ENCODE peak calls at places on chromosomes 2 and 18, in ten cellular contexts. One of them, this sample, is unnamed. For H3K27me3, the result is how much of the 10 kb centered on the place peaks cover.

GRCh38 chr18:63736856-63737255 is 34.1 kb downstream of the SERPINB11 start:
- DNase-seq in right atrium auricular region: no peak
- DNase-seq in GM23248: peak
- DNase-seq in left ventricle myocardium inferior: no peak
- DNase-seq in uterus: no peak
- DNase-seq in CD8-positive, alpha-beta T cell: no peak
- DNase-seq in testis: no peak
- DNase-seq in adrenal gland: no peak
- DNase-seq in stomach: no peak
- DNase-seq in gastrocnemius medialis: no peak
- DNase-seq in this sample: no peak

GRCh38 chr2:32356735-32357544 is at the start of gene BIRC6:
- DNase-seq in stomach: peak
- DNase-seq in adrenal gland: peak
- DNase-seq in testis: peak
- DNase-seq in CD8-positive, alpha-beta T cell: peak
- DNase-seq in uterus: peak
- DNase-seq in GM23248: peak
- DNase-seq in right atrium auricular region: peak
- DNase-seq in gastrocnemius medialis: peak
- DNase-seq in left ventricle myocardium inferior: peak
- DNase-seq in this sample: peak

GRCh38 chr18:44130365-44130942 is 550.2 kb upstream of the SETBP1 start:
- DNase-seq in GM23248: peak
- DNase-seq in uterus: no peak
- DNase-seq in testis: peak
- DNase-seq in adrenal gland: no peak
- DNase-seq in right atrium auricular region: no peak
- DNase-seq in gastrocnemius medialis: no peak
- DNase-seq in CD8-positive, alpha-beta T cell: no peak
- DNase-seq in stomach: no peak
- DNase-seq in left ventricle myocardium inferior: no peak
- DNase-seq in this sample: peak

GRCh38 chr18:74453642-74454198 is 3.4 kb downstream of the DIPK1C start:
- DNase-seq in stomach: no peak
- DNase-seq in adrenal gland: no peak
- DNase-seq in GM23248: no peak
- DNase-seq in right atrium auricular region: no peak
- DNase-seq in CD8-positive, alpha-beta T cell: no peak
- DNase-seq in left ventricle myocardium inferior: no peak
- DNase-seq in gastrocnemius medialis: no peak
- DNase-seq in testis: no peak
- DNase-seq in uterus: no peak
- DNase-seq in this sample: no peak

GRCh38 chr2:85394976-85395375 is 15.2 kb downstream of the CAPG start:
- DNase-seq in uterus: no peak
- DNase-seq in right atrium auricular region: no peak
- DNase-seq in GM23248: no peak
- DNase-seq in testis: no peak
- DNase-seq in left ventricle myocardium inferior: no peak
- DNase-seq in gastrocnemius medialis: peak
- DNase-seq in stomach: no peak
- DNase-seq in CD8-positive, alpha-beta T cell: no peak
- DNase-seq in adrenal gland: peak
- DNase-seq in this sample: no peak

GRCh38 chr18:63102941-63103744 is 216.4 kb downstream of the BCL2 start:
- DNase-seq in GM23248: no peak
- DNase-seq in stomach: no peak
- DNase-seq in uterus: no peak
- DNase-seq in left ventricle myocardium inferior: no peak
- DNase-seq in gastrocnemius medialis: no peak
- DNase-seq in CD8-positive, alpha-beta T cell: no peak
- DNase-seq in right atrium auricular region: no peak
- DNase-seq in testis: no peak
- DNase-seq in adrenal gland: no peak
- DNase-seq in this sample: peak

GRCh38 chr2:50315366-50315765 is 716.6 kb downstream of the NRXN1 start:
- DNase-seq in right atrium auricular region: no peak
- DNase-seq in gastrocnemius medialis: no peak
- DNase-seq in CD8-positive, alpha-beta T cell: no peak
- DNase-seq in left ventricle myocardium inferior: no peak
- DNase-seq in testis: no peak
- DNase-seq in stomach: no peak
- DNase-seq in GM23248: no peak
- DNase-seq in uterus: no peak
- DNase-seq in adrenal gland: no peak
- DNase-seq in this sample: no peak

GRCh38 chr18:28043631-28044030 is 133.3 kb downstream of the CDH2 start:
- DNase-seq in CD8-positive, alpha-beta T cell: no peak
- DNase-seq in adrenal gland: no peak
- DNase-seq in stomach: no peak
- DNase-seq in gastrocnemius medialis: no peak
- DNase-seq in testis: no peak
- DNase-seq in GM23248: peak
- DNase-seq in right atrium auricular region: no peak
- DNase-seq in uterus: no peak
- DNase-seq in left ventricle myocardium inferior: no peak
- DNase-seq in this sample: no peak

GRCh38 chr2:34423301-34423700 is 824.2 kb upstream of the FAM98A start:
- DNase-seq in GM23248: no peak
- DNase-seq in left ventricle myocardium inferior: no peak
- DNase-seq in right atrium auricular region: no peak
- DNase-seq in CD8-positive, alpha-beta T cell: no peak
- DNase-seq in testis: no peak
- DNase-seq in uterus: no peak
- DNase-seq in adrenal gland: no peak
- DNase-seq in stomach: no peak
- DNase-seq in gastrocnemius medialis: no peak
- DNase-seq in this sample: no peak

GRCh38 chr2:69095246-69095645 is 82.3 kb downstream of the ANTXR1 start:
- DNase-seq in right atrium auricular region: no peak
- DNase-seq in CD8-positive, alpha-beta T cell: no peak
- DNase-seq in uterus: no peak
- DNase-seq in stomach: no peak
- DNase-seq in testis: no peak
- DNase-seq in GM23248: peak
- DNase-seq in left ventricle myocardium inferior: no peak
- DNase-seq in adrenal gland: no peak
- DNase-seq in gastrocnemius medialis: no peak
- DNase-seq in this sample: no peak

GRCh38 chr2:190235101-190235500 is 84.5 kb downstream of the HIBCH start:
- DNase-seq in adrenal gland: no peak
- DNase-seq in stomach: no peak
- DNase-seq in left ventricle myocardium inferior: no peak
- DNase-seq in CD8-positive, alpha-beta T cell: no peak
- DNase-seq in gastrocnemius medialis: no peak
- DNase-seq in GM23248: peak
- DNase-seq in right atrium auricular region: no peak
- DNase-seq in uterus: no peak
- DNase-seq in testis: no peak
- DNase-seq in this sample: no peak

GRCh38 chr2:41194235-41194634 is 742.3 kb upstream of the SLC8A1 start:
- DNase-seq in right atrium auricular region: peak
- DNase-seq in gastrocnemius medialis: no peak
- DNase-seq in adrenal gland: peak
- DNase-seq in left ventricle myocardium inferior: peak
- DNase-seq in testis: peak
- DNase-seq in uterus: no peak
- DNase-seq in CD8-positive, alpha-beta T cell: no peak
- DNase-seq in GM23248: peak
- DNase-seq in stomach: peak
- DNase-seq in this sample: no peak

GRCh38 chr2:116142828-116143227 is 1671.7 kb upstream of the DDX18 start:
- DNase-seq in adrenal gland: no peak
- DNase-seq in left ventricle myocardium inferior: no peak
- DNase-seq in right atrium auricular region: no peak
- DNase-seq in gastrocnemius medialis: no peak
- DNase-seq in CD8-positive, alpha-beta T cell: no peak
- DNase-seq in uterus: no peak
- DNase-seq in testis: no peak
- DNase-seq in stomach: no peak
- DNase-seq in GM23248: no peak
- DNase-seq in this sample: peak

GRCh38 chr2:116153729-116154128 is 1660.8 kb upstream of the DDX18 start:
- DNase-seq in right atrium auricular region: no peak
- DNase-seq in testis: no peak
- DNase-seq in uterus: no peak
- DNase-seq in stomach: no peak
- DNase-seq in gastrocnemius medialis: no peak
- DNase-seq in GM23248: no peak
- DNase-seq in CD8-positive, alpha-beta T cell: no peak
- DNase-seq in adrenal gland: no peak
- DNase-seq in left ventricle myocardium inferior: no peak
- DNase-seq in this sample: no peak

GRCh38 chr2:116148361-116148760 is 1666.1 kb upstream of the DDX18 start:
- DNase-seq in uterus: no peak
- DNase-seq in adrenal gland: no peak
- DNase-seq in gastrocnemius medialis: no peak
- DNase-seq in testis: no peak
- DNase-seq in stomach: no peak
- DNase-seq in GM23248: no peak
- DNase-seq in CD8-positive, alpha-beta T cell: no peak
- DNase-seq in left ventricle myocardium inferior: no peak
- DNase-seq in right atrium auricular region: no peak
- DNase-seq in this sample: no peak
- H3K27me3 ChIP-seq in uterus: under half
- H3K27me3 ChIP-seq in adrenal gland: under half
- H3K27me3 ChIP-seq in gastrocnemius medialis: under half
- H3K27me3 ChIP-seq in testis: under half
- H3K27me3 ChIP-seq in stomach: under half
- H3K27me3 ChIP-seq in GM23248: under half
- H3K27me3 ChIP-seq in CD8-positive, alpha-beta T cell: under half
- H3K27me3 ChIP-seq in left ventricle myocardium inferior: under half
- H3K27me3 ChIP-seq in right atrium auricular region: under half
- H3K27me3 ChIP-seq in this sample: under half

GRCh38 chr2:205698556-205699282 is 16.4 kb downstream of the NRP2 start:
- DNase-seq in right atrium auricular region: no peak
- DNase-seq in testis: no peak
- DNase-seq in CD8-positive, alpha-beta T cell: no peak
- DNase-seq in uterus: no peak
- DNase-seq in stomach: no peak
- DNase-seq in left ventricle myocardium inferior: no peak
- DNase-seq in adrenal gland: no peak
- DNase-seq in GM23248: peak
- DNase-seq in gastrocnemius medialis: no peak
- DNase-seq in this sample: no peak

GRCh38 chr2:205701509-205701908 is 19.2 kb downstream of the NRP2 start:
- DNase-seq in adrenal gland: no peak
- DNase-seq in CD8-positive, alpha-beta T cell: no peak
- DNase-seq in gastrocnemius medialis: no peak
- DNase-seq in stomach: no peak
- DNase-seq in GM23248: peak
- DNase-seq in testis: no peak
- DNase-seq in left ventricle myocardium inferior: no peak
- DNase-seq in right atrium auricular region: no peak
- DNase-seq in uterus: no peak
- DNase-seq in this sample: no peak

GRCh38 chr2:205702576-205702975 is 20.3 kb downstream of the NRP2 start:
- DNase-seq in CD8-positive, alpha-beta T cell: no peak
- DNase-seq in gastrocnemius medialis: no peak
- DNase-seq in adrenal gland: no peak
- DNase-seq in testis: no peak
- DNase-seq in GM23248: no peak
- DNase-seq in left ventricle myocardium inferior: no peak
- DNase-seq in uterus: no peak
- DNase-seq in right atrium auricular region: no peak
- DNase-seq in stomach: no peak
- DNase-seq in this sample: peak

GRCh38 chr2:205699554-205700289 is 17.4 kb downstream of the NRP2 start:
- DNase-seq in stomach: no peak
- DNase-seq in right atrium auricular region: no peak
- DNase-seq in uterus: no peak
- DNase-seq in gastrocnemius medialis: no peak
- DNase-seq in GM23248: no peak
- DNase-seq in CD8-positive, alpha-beta T cell: no peak
- DNase-seq in testis: no peak
- DNase-seq in left ventricle myocardium inferior: no peak
- DNase-seq in adrenal gland: no peak
- DNase-seq in this sample: peak

GRCh38 chr2:205700331-205701132 is 18.2 kb downstream of the NRP2 start:
- DNase-seq in stomach: no peak
- DNase-seq in adrenal gland: peak
- DNase-seq in GM23248: peak
- DNase-seq in CD8-positive, alpha-beta T cell: no peak
- DNase-seq in gastrocnemius medialis: peak
- DNase-seq in right atrium auricular region: no peak
- DNase-seq in left ventricle myocardium inferior: no peak
- DNase-seq in testis: peak
- DNase-seq in uterus: no peak
- DNase-seq in this sample: peak
- H3K27ac ChIP-seq in stomach: no peak
- H3K27ac ChIP-seq in adrenal gland: peak
- H3K27ac ChIP-seq in GM23248: peak
- H3K27ac ChIP-seq in CD8-positive, alpha-beta T cell: no peak
- H3K27ac ChIP-seq in gastrocnemius medialis: no peak
- H3K27ac ChIP-seq in right atrium auricular region: peak
- H3K27ac ChIP-seq in left ventricle myocardium inferior: peak
- H3K27ac ChIP-seq in testis: no peak
- H3K27ac ChIP-seq in uterus: peak
- H3K27ac ChIP-seq in this sample: no peak

GRCh38 chr18:54905629-54906028 is 53.6 kb downstream of the CCDC68 start:
- DNase-seq in testis: no peak
- DNase-seq in gastrocnemius medialis: no peak
- DNase-seq in CD8-positive, alpha-beta T cell: no peak
- DNase-seq in adrenal gland: no peak
- DNase-seq in left ventricle myocardium inferior: no peak
- DNase-seq in right atrium auricular region: no peak
- DNase-seq in GM23248: no peak
- DNase-seq in uterus: no peak
- DNase-seq in stomach: no peak
- DNase-seq in this sample: no peak
- H3K27me3 ChIP-seq in testis: under half
- H3K27me3 ChIP-seq in gastrocnemius medialis: under half
- H3K27me3 ChIP-seq in CD8-positive, alpha-beta T cell: under half
- H3K27me3 ChIP-seq in adrenal gland: under half
- H3K27me3 ChIP-seq in left ventricle myocardium inferior: under half
- H3K27me3 ChIP-seq in right atrium auricular region: under half
- H3K27me3 ChIP-seq in GM23248: under half
- H3K27me3 ChIP-seq in uterus: under half
- H3K27me3 ChIP-seq in stomach: under half
- H3K27me3 ChIP-seq in this sample: under half

GRCh38 chr2:152466925-152467676 is 132.1 kb downstream of the FMNL2 start:
- DNase-seq in GM23248: peak
- DNase-seq in stomach: no peak
- DNase-seq in right atrium auricular region: no peak
- DNase-seq in left ventricle myocardium inferior: no peak
- DNase-seq in gastrocnemius medialis: peak
- DNase-seq in adrenal gland: peak
- DNase-seq in testis: no peak
- DNase-seq in CD8-positive, alpha-beta T cell: no peak
- DNase-seq in uterus: no peak
- DNase-seq in this sample: no peak
- H3K27ac ChIP-seq in GM23248: no peak
- H3K27ac ChIP-seq in stomach: no peak
- H3K27ac ChIP-seq in right atrium auricular region: peak
- H3K27ac ChIP-seq in left ventricle myocardium inferior: peak
- H3K27ac ChIP-seq in gastrocnemius medialis: peak
- H3K27ac ChIP-seq in adrenal gland: peak
- H3K27ac ChIP-seq in testis: peak
- H3K27ac ChIP-seq in CD8-positive, alpha-beta T cell: no peak
- H3K27ac ChIP-seq in uterus: peak
- H3K27ac ChIP-seq in this sample: no peak

This sample was measured in endodermal cell.